ENCODE peak calls at places on chromosomes 4 and X, in ten cellular contexts. L, I, V, Z, T, C, H, K, Q and E are unnamed samples.

GRCh38 chrX:41688835-41689234 is at the start of gene GPR34:
- DNase-seq in I (no peak), Z (no peak), K (no peak), C (no peak), V (no peak), L (no peak), T (no peak), H (no peak), Q (no peak), E (no peak)

GRCh38 chrX:30822068-30822671 is 66.9 kb downstream of the TAB3 start:
- DNase-seq in K (no peak), C (no peak), I (no peak), L (no peak), T (no peak), Q (no peak), V (no peak), H (no peak), Z (no peak), E (no peak)

GRCh38 chr4:4872148-4872903 is 12.9 kb downstream of the MSX1 start:
- DNase-seq in I (no peak), Z (no peak), T (peak), H (peak), L (no peak), Q (peak), C (no peak), K (no peak), V (no peak), E (no peak)

GRCh38 chr4:15913631-15913970 is 24.9 kb downstream of the FGFBP1 start:
- DNase-seq in I (no peak), H (no peak), L (peak), K (no peak), Z (no peak), T (no peak), Q (no peak), V (no peak), C (no peak), E (peak)

GRCh38 chr4:682490-683172 is 6.3 kb downstream of the SLC49A3 start:
- DNase-seq in I (no peak), V (no peak), Q (no peak), L (no peak), C (no peak), Z (no peak), T (no peak), H (peak), K (no peak), E (peak)

GRCh38 chr4:1194028-1194900 is 21.9 kb upstream of the SPON2 start:
- DNase-seq in H (peak), I (peak), C (no peak), L (peak), V (no peak), Z (no peak), K (no peak), T (no peak), Q (no peak), E (peak)

GRCh38 chr4:37666625-37667071 is 19.5 kb downstream of the RELL1 start:
- DNase-seq in T (no peak), Z (no peak), C (peak), Q (no peak), V (no peak), H (no peak), L (peak), K (no peak), I (no peak), E (peak)

GRCh38 chr4:70734971-70735370 is 13.2 kb downstream of the RUFY3 start:
- DNase-seq in H (no peak), V (no peak), K (no peak), T (no peak), C (no peak), Z (no peak), Q (no peak), I (no peak), L (no peak), E (no peak)

GRCh38 chrX:84487365-84488353 is 14.6 kb downstream of the HDX start:
- DNase-seq in Q (no peak), L (no peak), V (no peak), H (no peak), K (no peak), T (no peak), Z (no peak), I (no peak), C (no peak), E (no peak)

GRCh38 chrX:44314259-44314734 is 29.2 kb downstream of the EFHC2 start:
- DNase-seq in V (no peak), H (no peak), Q (no peak), K (peak), C (no peak), I (no peak), T (peak), L (peak), Z (no peak), E (peak)

GRCh38 chr4:184416913-184417734 is 57.2 kb downstream of the IRF2 start:
- DNase-seq in I (no peak), Z (no peak), V (no peak), K (no peak), C (peak), H (no peak), T (no peak), L (peak), Q (no peak), E (peak)

GRCh38 chr4:134885436-134885835 is 683.8 kb upstream of the PABPC4L start:
- DNase-seq in K (no peak), C (no peak), H (no peak), Z (no peak), T (no peak), I (no peak), Q (no peak), V (no peak), L (no peak), E (no peak)

GRCh38 chr4:627347-627746 is 2.0 kb downstream of the PDE6B start:
- DNase-seq in Z (no peak), Q (no peak), K (no peak), H (no peak), C (no peak), T (no peak), V (no peak), I (no peak), L (no peak), E (no peak)

GRCh38 chrX:30949554-30949953 is 60.5 kb upstream of the TAB3 start:
- DNase-seq in V (no peak), C (no peak), Z (no peak), L (no peak), T (no peak), I (no peak), K (no peak), H (no peak), Q (no peak), E (no peak)

GRCh38 chr4:42398448-42399355 is 1.4 kb downstream of the SHISA3 start:
- DNase-seq in T (peak), Q (peak), I (no peak), L (no peak), C (no peak), Z (no peak), K (no peak), V (no peak), H (peak), E (peak)